ENCODE peak calls at places on chromosomes 12 and 14, in eight cellular contexts. I is D341Med, G is NCI-H510A treated with DMSO at 0.1 percent for 48 hours, Q is AG04450, R is lower lobe of right lung, W is SW 1271, D is ELR, O is HS-27A. C is an unnamed sample.

GRCh38 chr14:100640481-100641273 is 53.5 kb upstream of the BEGAIN start:
- DNase-seq in O (no peak), I (no peak), D (peak), Q (no peak), R (no peak), W (no peak), G (peak), C (no peak)

GRCh38 chr12:111330800-111331752 is 37.8 kb downstream of the PHETA1 start:
- DNase-seq in R (no peak), D (peak), I (peak), O (no peak), Q (peak), W (peak), G (peak), C (no peak)

GRCh38 chr12:19189522-19189921 is 60.0 kb downstream of the PLEKHA5 start:
- DNase-seq in W (no peak), O (no peak), G (no peak), I (no peak), R (no peak), D (no peak), Q (no peak), C (no peak)

GRCh38 chr12:12267801-12268200 is 957 bp upstream of the LRP6 start:
- DNase-seq in Q (no peak), D (no peak), I (peak), W (no peak), O (no peak), R (no peak), G (peak), C (no peak)

GRCh38 chr14:49879683-49880204 is 13.1 kb upstream of the ARF6 start:
- DNase-seq in O (no peak), D (peak), Q (no peak), W (peak), I (peak), G (peak), R (peak), C (no peak)

GRCh38 chr12:90366286-90366685 is 588.7 kb downstream of the CCER1 start:
- DNase-seq in D (peak), W (no peak), I (no peak), O (no peak), G (no peak), R (no peak), Q (no peak), C (no peak)

GRCh38 chr12:12705833-12706520 is 10.0 kb upstream of the GPR19 start:
- DNase-seq in G (no peak), R (no peak), Q (no peak), D (no peak), W (no peak), I (no peak), O (no peak), C (no peak)

GRCh38 chr14:91310620-91311283 is 66.2 kb upstream of the GPR68 start:
- DNase-seq in W (no peak), D (no peak), R (peak), I (no peak), Q (no peak), G (no peak), O (no peak), C (no peak)

GRCh38 chr12:26810330-26810729 is 22.7 kb downstream of the ITPR2 start:
- DNase-seq in I (no peak), D (peak), O (no peak), G (no peak), W (no peak), Q (no peak), R (no peak), C (no peak)

GRCh38 chr12:131916306-131917138 is 12.6 kb upstream of the PUS1 start:
- DNase-seq in D (peak), W (no peak), I (no peak), Q (no peak), G (no peak), R (no peak), O (no peak), C (no peak)

GRCh38 chr12:53253298-53253697 is 14.8 kb upstream of the ESPL1 start:
- DNase-seq in I (no peak), Q (no peak), R (no peak), O (no peak), D (no peak), G (no peak), W (no peak), C (no peak)

GRCh38 chr12:27003421-27004311 is 10.5 kb downstream of the TM7SF3 start:
- DNase-seq in R (no peak), G (no peak), W (no peak), D (no peak), Q (no peak), I (peak), O (no peak), C (no peak)

GRCh38 chr12:47547077-47547476 is 158.8 kb downstream of the RPAP3 start:
- DNase-seq in D (peak), I (no peak), Q (peak), R (no peak), G (no peak), W (no peak), O (peak), C (no peak)

GRCh38 chr14:37903561-37904191 is 304.0 kb upstream of the SSTR1 start:
- DNase-seq in R (no peak), W (peak), Q (peak), G (peak), I (peak), O (peak), D (peak), C (no peak)

GRCh38 chr12:57897296-57897974 is 43.9 kb upstream of the ATP23 start:
- DNase-seq in D (no peak), R (no peak), W (no peak), Q (no peak), I (no peak), O (no peak), G (peak), C (no peak)

GRCh38 chr12:77968571-77968970 is 137.9 kb downstream of the NAV3 start:
- DNase-seq in G (no peak), Q (no peak), O (no peak), R (no peak), W (no peak), I (no peak), D (no peak), C (no peak)

GRCh38 chr12:509494-509893 is 49.8 kb downstream of the B4GALNT3 start:
- DNase-seq in Q (no peak), D (peak), G (peak), R (no peak), O (no peak), I (no peak), W (peak), C (no peak)

GRCh38 chr12:106879612-106880011 is 76.1 kb upstream of the TMEM263 start:
- DNase-seq in W (no peak), D (no peak), I (no peak), O (no peak), G (no peak), Q (no peak), R (no peak), C (no peak)

GRCh38 chr12:131852551-131853299 is 24.5 kb downstream of the MMP17 start:
- DNase-seq in R (no peak), I (no peak), Q (no peak), W (no peak), G (no peak), D (peak), O (no peak), C (no peak)

GRCh38 chr14:64507376-64508156 is 3.0 kb downstream of the ZBTB1 start:
- DNase-seq in W (no peak), R (no peak), Q (no peak), D (peak), I (no peak), O (no peak), G (no peak), C (no peak)

GRCh38 chr12:52740591-52740990 is 36.6 kb downstream of the KRT76 start:
- DNase-seq in G (peak), Q (no peak), W (no peak), D (no peak), R (no peak), O (no peak), I (no peak), C (no peak)

GRCh38 chr14:104752338-104752734 is 611 bp upstream of the SIVA1 start:
- DNase-seq in G (no peak), O (no peak), W (no peak), R (no peak), D (no peak), I (peak), Q (no peak), C (no peak)

GRCh38 chr14:65070710-65071033 is 31.6 kb downstream of the MAX start:
- DNase-seq in Q (no peak), W (no peak), O (no peak), G (no peak), I (no peak), R (no peak), D (no peak), C (no peak)

GRCh38 chr12:114684098-114684869 is at the start of gene TBX3:
- DNase-seq in Q (peak), R (peak), I (peak), O (peak), G (peak), W (peak), D (peak), C (peak)

C was measured in suprapubic skin.